ENCODE peak calls at places on chromosomes 2 and 18, in five cellular contexts. C is GM10248, R is K562, U is A172, I is endothelial cell. X is an unnamed sample.

GRCh38 chr2:105518897-105519296 is 120.0 kb upstream of the FHL2 start:
- DNase-seq in C (no peak), R (peak; percentile 48), U (no peak), I (no peak), X (no peak)

GRCh38 chr2:149383340-149383739 is 53.0 kb downstream of the LYPD6 start:
- DNase-seq in C (no peak), R (no peak), U (peak; percentile 16), I (no peak), X (no peak)

GRCh38 chr2:175805442-175806114 is 196.5 kb downstream of the LNPK start:
- DNase-seq in C (no peak), R (peak; percentile 14), U (peak; percentile 56), I (no peak), X (no peak)

GRCh38 chr2:118849226-118850170 is 2.0 kb upstream of the EN1 start:
- DNase-seq in C (no peak), R (no peak), U (no peak), I (no peak), X (no peak)

GRCh38 chr2:134327367-134327766 is 73.5 kb downstream of the MGAT5 start:
- DNase-seq in C (no peak), R (no peak), U (no peak), I (no peak), X (no peak)

GRCh38 chr2:159615936-159616733 is at the start of gene BAZ2B:
- DNase-seq in C (peak; percentile 41), R (peak; percentile 75), U (peak; percentile 83), I (peak; percentile 61), X (peak; percentile 17)

GRCh38 chr2:240438810-240439697 is 3.6 kb downstream of the GPC1 start:
- DNase-seq in C (no peak), R (no peak), U (no peak), I (no peak), X (no peak)

GRCh38 chr2:16566701-16567100 is 98.9 kb downstream of the CYRIA start:
- DNase-seq in C (no peak), R (no peak), U (no peak), I (no peak), X (no peak)

GRCh38 chr2:189204322-189204941 is 24.9 kb upstream of the COL5A2 start:
- DNase-seq in C (peak; percentile 8), R (no peak), U (peak; percentile 72), I (no peak), X (no peak)

GRCh38 chr2:39008663-39009062 is 112.2 kb downstream of the SOS1 start:
- DNase-seq in C (peak; percentile 12), R (peak; percentile 2), U (no peak), I (no peak), X (no peak)

GRCh38 chr18:1191341-1191740 is 286.7 kb downstream of the ADCYAP1 start:
- DNase-seq in C (no peak), R (no peak), U (no peak), I (no peak), X (no peak)

GRCh38 chr2:170313636-170314348 is 135.8 kb downstream of the MYO3B start:
- DNase-seq in C (no peak), R (peak; percentile 48), U (peak; percentile 8), I (no peak), X (no peak)

GRCh38 chr18:7904529-7904928 is 337.4 kb downstream of the PTPRM start:
- DNase-seq in C (no peak), R (no peak), U (peak; percentile 50), I (no peak), X (no peak)

GRCh38 chr2:176514805-176515500 is 245.7 kb downstream of the MTX2 start:
- DNase-seq in C (no peak), R (no peak), U (no peak), I (no peak), X (no peak)

GRCh38 chr18:5031216-5031615 is 165.8 kb downstream of the AKAIN1 start:
- DNase-seq in C (no peak), R (no peak), U (no peak), I (no peak), X (no peak)

GRCh38 chr2:111100765-111101162 is 19.9 kb upstream of the BCL2L11 start:
- DNase-seq in C (peak; percentile 48), R (peak; percentile 13), U (peak; percentile 14), I (no peak), X (no peak)

GRCh38 chr2:103213028-103213542 is 451.3 kb downstream of the TMEM182 start:
- DNase-seq in C (no peak), R (no peak), U (no peak), I (no peak), X (no peak)

GRCh38 chr18:59516356-59517155 is 157.5 kb upstream of the LMAN1 start:
- DNase-seq in C (no peak), R (peak; percentile 49), U (peak; percentile 80), I (peak; percentile 17), X (peak; percentile 22)

GRCh38 chr18:45441110-45441842 is 174.0 kb upstream of the SLC14A2 start:
- DNase-seq in C (no peak), R (no peak), U (no peak), I (no peak), X (no peak)

GRCh38 chr2:160225722-160226121 is 25.6 kb upstream of the ITGB6 start:
- DNase-seq in C (no peak), R (no peak), U (no peak), I (no peak), X (no peak)

GRCh38 chr18:56962322-56962721 is 184.6 kb upstream of the BOD1L2 start:
- DNase-seq in C (no peak), R (no peak), U (no peak), I (no peak), X (no peak)